ENCODE peak calls at places on chromosome 1, in four cellular contexts. M is EH; A is stomach; I is activated CD4-positive, CD25-positive, alpha-beta regulatory T cell. Q is an unnamed sample.

GRCh38 chr1:43944860-43945259 is 1.9 kb upstream of the IPO13 start:
- DNase-seq in M (no peak), A (no peak), I (no peak), Q (no peak)

GRCh38 chr1:25706146-25707089 is 89.8 kb downstream of the MAN1C1 start:
- DNase-seq in A (no peak), M (no peak), I (no peak), Q (no peak)

GRCh38 chr1:113416515-113416914 is 26.2 kb downstream of the MAGI3 start:
- DNase-seq in I (no peak), A (no peak), M (no peak), Q (no peak)

GRCh38 chr1:108831225-108831624 is 25.7 kb downstream of the AKNAD1 start:
- DNase-seq in A (no peak), I (no peak), M (peak), Q (no peak)

GRCh38 chr1:3431266-3431665 is 23.2 kb upstream of the ARHGEF16 start:
- DNase-seq in A (no peak), M (no peak), I (no peak), Q (no peak)

GRCh38 chr1:189405419-189405818 is 1072.2 kb downstream of the BRINP3 start:
- DNase-seq in A (no peak), I (no peak), M (no peak), Q (no peak)

GRCh38 chr1:206766251-206766856 is 4.2 kb upstream of the IL19 start:
- DNase-seq in I (peak), A (peak), M (peak), Q (no peak)

GRCh38 chr1:11802616-11802972 is 3.2 kb downstream of the MTHFR start:
- DNase-seq in A (no peak), M (peak), I (no peak), Q (peak)

GRCh38 chr1:174262747-174263241 is 103.5 kb downstream of the RABGAP1L start:
- DNase-seq in A (no peak), I (no peak), M (peak), Q (peak)

GRCh38 chr1:155125946-155126493 is 1.7 kb upstream of the EFNA1 start:
- DNase-seq in M (peak), A (peak), I (no peak), Q (no peak)

GRCh38 chr1:169879034-169879835 is 14.5 kb downstream of the SCYL3 start:
- DNase-seq in I (no peak), M (peak), A (no peak), Q (no peak)

GRCh38 chr1:4169991-4170390 is 269.9 kb upstream of the C1orf174 start:
- DNase-seq in I (no peak), A (no peak), M (no peak), Q (no peak)